ENCODE peak calls at places on chromosomes 6 and 20, in four cellular contexts. F is cardiac muscle cell, Y is AG04450, B is psoas muscle. X is an unnamed sample.

GRCh38 chr20:56710577-56711465 is 81.7 kb downstream of the TFAP2C start:
- DNase-seq in Y (no peak), F (no peak), B (no peak), X (no peak)

GRCh38 chr20:39081255-39081654 is 119.1 kb downstream of the DHX35 start:
- DNase-seq in F (peak), Y (peak), B (peak), X (peak)

GRCh38 chr6:152632383-152632782 is 4.8 kb downstream of the SYNE1 start:
- DNase-seq in F (no peak), B (no peak), Y (no peak), X (no peak)

GRCh38 chr6:132128424-132128823 is 177.3 kb upstream of the CCN2 start:
- DNase-seq in Y (no peak), F (no peak), B (no peak), X (no peak)

GRCh38 chr20:58994390-58995159 is 12.5 kb downstream of the CTSZ start:
- DNase-seq in F (no peak), Y (no peak), B (peak), X (peak)

GRCh38 chr20:57476073-57476526 is 48.8 kb downstream of the CTCFL start:
- DNase-seq in Y (no peak), B (no peak), F (no peak), X (peak)

GRCh38 chr20:33685328-33686007 is 717 bp downstream of the E2F1 start:
- DNase-seq in Y (no peak), F (no peak), B (no peak), X (no peak)

GRCh38 chr20:23060629-23061028 is 11.2 kb upstream of the THBD start:
- DNase-seq in Y (no peak), F (no peak), B (no peak), X (no peak)

GRCh38 chr20:43988451-43988850 is 73.8 kb downstream of the TOX2 start:
- DNase-seq in B (no peak), F (no peak), Y (no peak), X (no peak)

GRCh38 chr20:32017711-32018251 is 7.5 kb downstream of the CCM2L start:
- DNase-seq in F (peak), B (no peak), Y (no peak), X (no peak)

GRCh38 chr6:36757206-36757605 is 59.6 kb downstream of the RAB44 start:
- DNase-seq in B (no peak), Y (no peak), F (no peak), X (no peak)
- H3K27ac ChIP-seq in B (no peak), Y (no peak), F (no peak), X (no peak)

DNA sequence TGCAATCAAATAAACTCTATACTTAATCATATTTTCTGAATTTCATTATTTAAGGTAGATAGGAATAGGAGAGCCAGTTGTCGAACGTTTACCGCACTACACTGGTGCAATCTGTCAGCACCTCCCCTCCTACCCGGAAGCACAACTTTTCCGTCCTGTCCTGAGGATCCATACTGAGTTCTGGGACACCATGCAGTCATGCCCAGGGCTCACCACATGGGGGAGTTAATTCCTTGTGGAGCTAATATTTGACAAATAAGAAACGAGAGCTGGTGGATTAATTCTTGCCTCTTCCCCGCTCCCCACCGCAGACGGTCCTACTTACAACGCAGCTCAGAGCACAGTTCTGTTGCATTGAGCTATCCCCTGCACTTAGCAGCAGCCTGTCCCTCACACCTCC is 107.7 kb upstream of the RALGAPA2 start:
- DNase-seq in F (peak), B (no peak), Y (no peak), X (no peak)
- TF ChIP-seq CTCF in F (peak), B (peak), Y (peak), X (peak)

DNA sequence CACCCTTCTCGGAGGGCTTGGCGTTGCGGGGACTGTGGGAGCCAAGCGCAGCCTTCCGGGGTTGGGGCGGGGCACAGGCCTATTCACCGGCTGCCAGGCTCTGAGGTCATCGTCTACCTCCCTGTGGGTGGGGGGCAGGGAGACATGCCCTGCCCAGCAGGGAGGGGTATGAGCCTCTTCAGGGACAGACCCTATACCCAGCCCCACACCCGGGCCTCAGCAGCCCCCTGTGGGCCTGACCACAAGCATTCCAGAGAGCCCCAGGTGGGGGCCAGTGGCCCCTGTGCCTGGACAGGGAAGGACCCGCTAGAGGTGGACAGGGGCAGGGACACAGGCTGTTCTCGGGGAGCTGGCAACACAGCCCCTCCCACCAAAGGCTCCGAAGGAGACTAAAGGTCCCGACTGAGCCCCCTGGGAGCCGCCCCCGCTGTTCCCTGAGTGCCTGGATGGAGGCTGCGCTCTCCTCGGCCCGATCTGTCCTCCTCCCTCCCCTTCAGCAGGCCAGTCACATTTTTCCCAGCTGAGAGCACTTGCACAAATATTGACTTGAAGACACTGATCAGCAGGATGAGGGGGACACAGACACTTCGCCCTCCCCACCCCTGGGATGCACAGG is 11.5 kb downstream of the LAMA5 start:
- DNase-seq in F (no peak), Y (no peak), B (peak), X (no peak)
- H3K4me3 ChIP-seq in F (no peak), Y (no peak), B (peak), X (no peak)

GRCh38 chr20:11389188-11389587 is 528.5 kb upstream of the BTBD3 start:
- DNase-seq in F (no peak), Y (no peak), B (no peak), X (no peak)

GRCh38 chr20:11395581-11395980 is 522.1 kb upstream of the BTBD3 start:
- DNase-seq in F (no peak), Y (no peak), B (no peak), X (no peak)

GRCh38 chr20:11391591-11391990 is 526.1 kb upstream of the BTBD3 start:
- DNase-seq in B (no peak), F (no peak), Y (no peak), X (no peak)

DNA sequence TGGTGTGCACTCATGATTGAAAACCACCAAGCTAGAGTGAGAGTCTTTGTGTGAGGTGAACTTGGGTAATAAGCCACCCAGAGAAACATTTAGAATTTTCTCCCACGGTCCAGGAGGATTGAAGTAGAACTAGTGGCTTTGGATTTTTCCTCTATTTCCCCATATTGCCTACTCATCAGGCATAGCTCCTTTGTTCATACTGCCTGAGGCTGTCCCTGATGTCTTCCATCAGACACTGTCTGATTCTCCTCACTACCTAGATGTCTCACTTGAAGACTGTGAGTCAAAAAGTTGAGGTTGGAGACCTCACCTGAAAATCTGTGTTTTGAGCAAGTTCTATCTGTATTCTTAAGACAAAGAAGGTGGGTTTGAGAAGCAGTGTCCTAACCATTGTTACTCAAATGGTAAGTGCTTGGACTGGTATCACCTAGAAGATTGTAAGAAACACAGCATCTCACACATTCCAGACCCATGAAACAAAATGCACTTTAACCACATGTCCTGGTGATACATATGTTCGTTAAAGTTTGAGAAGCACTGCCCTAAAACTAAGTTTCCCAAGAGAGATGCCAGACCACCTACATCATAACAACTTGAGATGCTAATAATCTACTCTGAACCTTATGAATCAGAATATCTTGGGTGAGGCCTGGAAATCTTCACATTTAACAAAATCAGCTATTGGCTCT is 523.4 kb upstream of the BTBD3 start:
- DNase-seq in Y (peak), B (no peak), F (no peak), X (no peak)
- H3K27ac ChIP-seq in Y (peak), B (no peak), F (no peak), X (no peak)